ENCODE peak calls at places on chromosomes 13 and 19, in nine cellular contexts. T is transverse colon, Q is NB4, B is breast epithelium, P is lower leg skin, L is IMR-90, O is stomach, A is body of pancreas, H is thyroid gland. D is an unnamed sample.
A peak's percentile ranks its signal among the peaks of the same experiment; 100 is the strongest.

GRCh38 chr19:48385461-48386087 is 5.8 kb downstream of the KDELR1 start:
- DNase-seq in H (no peak), L (no peak), P (no peak), T (peak; percentile 55), O (no peak), B (no peak), Q (no peak), A (no peak), D (no peak)

GRCh38 chr19:35718345-35719041 is 690 bp downstream of the KMT2B start:
- DNase-seq in L (no peak), T (peak; percentile 49), Q (peak; percentile 42), O (peak; percentile 32), H (peak; percentile 56), P (no peak), A (peak; percentile 61), B (no peak), D (peak; percentile 70)

GRCh38 chr13:25756916-25757315 is 294.9 kb downstream of the SHISA2 start:
- DNase-seq in B (no peak), H (no peak), L (no peak), T (no peak), A (no peak), Q (no peak), P (no peak), O (no peak), D (no peak)

GRCh38 chr13:104869501-104869900 is 1666.0 kb downstream of the EFNB2 start:
- DNase-seq in H (no peak), P (no peak), Q (peak; percentile 77), B (no peak), T (no peak), O (no peak), A (no peak), L (no peak), D (no peak)

GRCh38 chr13:90105276-90105675 is 1242.2 kb upstream of the MIR17HG start:
- DNase-seq in P (no peak), H (no peak), B (no peak), Q (no peak), O (no peak), L (no peak), A (no peak), T (no peak), D (no peak)

GRCh38 chr13:101916108-101916757 is 463.8 kb downstream of the ITGBL1 start:
- DNase-seq in B (no peak), O (no peak), T (no peak), Q (no peak), A (peak; percentile 30), H (peak; percentile 7), P (no peak), L (no peak), D (no peak)

GRCh38 chr13:99894835-99895427 is 76.6 kb downstream of the ZIC5 start:
- DNase-seq in L (no peak), Q (no peak), T (peak; percentile 18), B (no peak), A (no peak), H (no peak), O (no peak), P (peak; percentile 82), D (no peak)

GRCh38 chr13:75583101-75583500 is 33.5 kb downstream of the UCHL3 start:
- DNase-seq in H (no peak), Q (no peak), L (no peak), P (no peak), O (no peak), A (no peak), T (no peak), B (no peak), D (no peak)

GRCh38 chr13:42046448-42046847 is 2.0 kb upstream of the DGKH start:
- DNase-seq in P (no peak), Q (no peak), A (no peak), T (no peak), O (no peak), H (no peak), B (no peak), L (no peak), D (no peak)

GRCh38 chr13:42047561-42048322 is 706 bp upstream of the DGKH start:
- DNase-seq in P (peak; percentile 88), A (peak; percentile 42), O (peak; percentile 57), L (peak; percentile 70), Q (peak; percentile 39), T (peak; percentile 76), B (peak; percentile 22), H (peak; percentile 50), D (peak; percentile 48)

GRCh38 chr13:42049454-42049780 is 969 bp downstream of the DGKH start:
- DNase-seq in L (no peak), T (no peak), A (no peak), B (no peak), O (no peak), P (no peak), Q (no peak), H (no peak), D (no peak)

GRCh38 chr13:42048323-42048624 is 174 bp upstream of the DGKH start:
- DNase-seq in H (no peak), Q (no peak), P (no peak), L (no peak), O (no peak), A (no peak), B (no peak), T (no peak), D (no peak)

GRCh38 chr13:42048625-42049453 is at the start of gene DGKH:
- DNase-seq in H (peak; percentile 78), P (peak; percentile 96), O (peak; percentile 85), A (peak; percentile 81), B (peak; percentile 47), Q (peak; percentile 70), L (peak; percentile 78), T (peak; percentile 90), D (peak; percentile 86)
- TF ChIP-seq POLR2A in H (no peak), P (no peak), O (no peak), A (peak; percentile 49), B (peak; percentile 22), Q (peak; percentile 32), L (peak; percentile 39), T (peak; percentile 68), D (no peak)

DNA sequence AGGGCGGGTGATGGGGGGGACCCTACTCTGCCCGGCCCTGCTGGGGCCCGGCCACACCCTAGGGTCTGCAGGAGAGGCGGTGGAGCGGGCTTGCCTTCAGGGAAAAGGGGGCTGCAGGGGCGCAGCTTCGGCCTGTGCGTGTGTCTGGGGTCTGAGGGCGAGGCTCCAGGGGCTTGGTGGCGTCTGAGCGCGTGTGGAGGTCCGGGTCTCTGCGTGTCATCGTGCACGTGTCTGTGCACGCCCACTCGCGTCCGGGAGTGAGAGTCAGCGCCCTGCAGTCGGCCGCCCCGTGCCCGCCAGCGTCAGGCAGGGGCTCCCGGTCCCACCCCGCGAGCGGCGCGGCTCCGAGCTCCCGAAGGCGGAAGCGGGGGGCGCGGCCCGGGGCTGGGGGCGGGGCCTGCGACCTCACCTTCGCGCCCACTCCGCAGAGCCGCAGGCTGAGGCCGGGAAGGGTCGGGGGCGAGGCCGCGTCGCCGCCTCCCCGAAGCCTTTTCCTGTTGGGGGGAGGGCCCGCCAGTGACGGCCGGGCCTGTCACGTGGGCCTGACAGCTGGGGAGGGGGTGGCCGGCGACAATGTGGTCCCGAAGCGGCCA is at the start of gene ARHGAP45:
- DNase-seq in T (peak; percentile 70), B (no peak), A (no peak), Q (peak; percentile 81), L (no peak), H (no peak), O (peak; percentile 60), P (no peak), D (no peak)
- TF ChIP-seq POLR2A in T (no peak), B (no peak), A (peak; percentile 4), Q (peak; percentile 24), L (no peak), H (no peak), O (no peak), P (no peak), D (no peak)

GRCh38 chr19:3152431-3152780 is 16.6 kb downstream of the GNA15 start:
- DNase-seq in L (no peak), B (no peak), O (no peak), T (no peak), Q (no peak), A (no peak), P (no peak), H (no peak), D (no peak)

GRCh38 chr19:3153286-3154230 is 17.7 kb downstream of the GNA15 start:
- DNase-seq in L (no peak), T (no peak), B (no peak), A (no peak), O (no peak), H (no peak), Q (no peak), P (no peak), D (no peak)

GRCh38 chr19:3157096-3157845 is 21.3 kb upstream of the S1PR4 start:
- DNase-seq in O (no peak), B (no peak), A (no peak), Q (no peak), H (no peak), P (no peak), L (no peak), T (no peak), D (no peak)

GRCh38 chr19:3151563-3152430 is 16.0 kb downstream of the GNA15 start:
- DNase-seq in T (no peak), P (no peak), A (no peak), H (no peak), B (no peak), L (no peak), O (no peak), Q (no peak), D (no peak)

DNA sequence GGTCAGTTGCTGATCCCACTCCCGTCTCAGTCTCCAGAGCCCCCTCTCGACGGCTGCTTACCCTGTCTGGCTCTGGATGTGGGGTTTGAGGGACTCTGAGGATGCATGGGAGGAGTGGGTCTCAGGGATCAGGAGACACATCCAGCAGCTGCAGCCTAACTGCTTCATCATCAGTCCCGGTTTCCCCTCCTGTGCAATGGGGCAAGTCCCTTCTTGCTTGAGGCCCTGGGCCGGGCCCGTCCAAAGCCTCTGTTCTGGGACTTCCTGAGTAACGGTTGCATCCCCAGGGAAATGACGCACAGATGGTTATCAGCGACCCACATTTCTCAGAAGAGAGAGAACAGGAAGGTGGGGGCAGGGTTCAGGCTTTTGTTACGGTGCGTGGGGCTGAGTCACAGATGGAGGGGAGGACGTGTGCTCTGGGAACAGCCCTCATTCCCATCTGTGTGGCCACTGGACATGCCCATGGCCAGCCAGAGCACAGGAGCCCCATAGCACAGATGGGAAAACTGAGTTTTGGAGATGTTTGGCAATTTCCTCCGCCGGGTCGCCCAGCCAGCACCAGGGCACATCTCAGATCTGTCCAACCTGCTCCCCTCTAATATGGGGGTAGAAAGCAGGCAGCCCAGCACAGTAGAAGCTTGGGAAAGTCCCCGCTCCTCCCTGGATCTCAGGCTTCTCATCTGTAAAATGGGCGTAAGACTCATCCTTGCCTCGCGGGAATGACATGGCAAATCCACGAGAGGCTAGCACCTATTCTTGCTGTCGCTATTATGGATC is 19.3 kb downstream of the GNA15 start:
- DNase-seq in O (peak; percentile 61), A (peak; percentile 59), Q (peak; percentile 98), L (peak; percentile 99), P (peak; percentile 94), T (peak; percentile 62), H (peak; percentile 40), B (peak; percentile 30), D (no peak)
- TF ChIP-seq POLR2A in O (no peak), A (no peak), Q (no peak), L (peak; percentile 75), P (no peak), T (peak; percentile 6), H (no peak), B (no peak), D (no peak)

DNA sequence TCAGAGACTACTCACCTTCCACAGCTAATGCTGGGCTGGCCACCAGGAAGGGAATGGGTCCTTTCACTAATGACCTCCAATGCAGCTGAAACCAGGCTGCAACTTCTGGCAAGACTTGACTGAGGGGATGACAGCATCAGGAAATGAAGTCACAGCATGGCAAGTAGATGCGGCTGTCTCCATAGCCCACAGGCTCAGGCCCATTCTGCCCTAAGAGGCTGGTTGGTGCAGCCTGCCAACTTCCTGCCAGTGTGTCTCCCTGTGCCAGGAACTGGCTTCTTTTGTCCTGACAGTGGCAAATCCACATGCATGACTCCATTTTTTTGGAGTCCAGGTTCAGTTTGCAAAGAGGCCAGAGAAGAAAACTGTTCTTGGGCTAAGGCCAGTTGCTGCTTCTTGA is 467.2 kb downstream of the TSHZ3 start:
- DNase-seq in B (no peak), L (no peak), Q (no peak), A (no peak), P (peak; percentile 70), H (no peak), T (no peak), O (no peak), D (no peak)
- TF ChIP-seq POLR2A in B (no peak), L (no peak), Q (no peak), A (no peak), P (no peak), H (no peak), T (no peak), O (no peak), D (no peak)

D was measured in ovary.